ENCODE peak calls at places on chromosomes 12 and 14, in eight cellular contexts. One of them, this sample, is unnamed.
A peak's percentile ranks its signal among the peaks of the same experiment; 100 is the strongest.

GRCh38 chr12:92614502-92614901 is 88.3 kb upstream of the PLEKHG7 start:
- DNase-seq in uterus: no peak
- DNase-seq in endodermal cell: no peak
- DNase-seq in cardiac muscle cell: no peak
- DNase-seq in ovary: no peak
- DNase-seq in body of pancreas: no peak
- DNase-seq in right lobe of liver: no peak
- DNase-seq in thoracic aorta: no peak
- DNase-seq in this sample: peak; percentile 19

GRCh38 chr12:116150001-116150400 is 127.5 kb downstream of the MED13L start:
- DNase-seq in endodermal cell: no peak
- DNase-seq in ovary: no peak
- DNase-seq in body of pancreas: no peak
- DNase-seq in cardiac muscle cell: no peak
- DNase-seq in thoracic aorta: no peak
- DNase-seq in right lobe of liver: no peak
- DNase-seq in uterus: no peak
- DNase-seq in this sample: no peak

GRCh38 chr14:70189678-70190077 is 927 bp upstream of the SLC8A3 start:
- DNase-seq in body of pancreas: no peak
- DNase-seq in right lobe of liver: no peak
- DNase-seq in thoracic aorta: no peak
- DNase-seq in uterus: no peak
- DNase-seq in endodermal cell: peak; percentile 48
- DNase-seq in cardiac muscle cell: no peak
- DNase-seq in ovary: no peak
- DNase-seq in this sample: no peak

GRCh38 chr14:50821471-50822464 is 9.2 kb downstream of the NIN start:
- DNase-seq in right lobe of liver: peak; percentile 67
- DNase-seq in cardiac muscle cell: no peak
- DNase-seq in body of pancreas: no peak
- DNase-seq in endodermal cell: no peak
- DNase-seq in uterus: no peak
- DNase-seq in thoracic aorta: no peak
- DNase-seq in ovary: no peak
- DNase-seq in this sample: no peak

GRCh38 chr12:11894890-11895289 is 175.8 kb upstream of the BCL2L14 start:
- DNase-seq in endodermal cell: peak; percentile 62
- DNase-seq in right lobe of liver: no peak
- DNase-seq in cardiac muscle cell: no peak
- DNase-seq in thoracic aorta: no peak
- DNase-seq in body of pancreas: no peak
- DNase-seq in ovary: no peak
- DNase-seq in uterus: no peak
- DNase-seq in this sample: no peak

GRCh38 chr12:76080729-76081415 is 3.6 kb downstream of the NAP1L1 start:
- DNase-seq in right lobe of liver: no peak
- DNase-seq in ovary: no peak
- DNase-seq in thoracic aorta: no peak
- DNase-seq in uterus: no peak
- DNase-seq in endodermal cell: peak; percentile 70
- DNase-seq in cardiac muscle cell: peak; percentile 30
- DNase-seq in body of pancreas: no peak
- DNase-seq in this sample: no peak

GRCh38 chr12:132907216-132907615 is 19.8 kb upstream of the CHFR start:
- DNase-seq in thoracic aorta: no peak
- DNase-seq in ovary: no peak
- DNase-seq in uterus: no peak
- DNase-seq in endodermal cell: peak; percentile 40
- DNase-seq in cardiac muscle cell: no peak
- DNase-seq in right lobe of liver: no peak
- DNase-seq in body of pancreas: no peak
- DNase-seq in this sample: no peak

GRCh38 chr14:72801841-72802587 is 91.9 kb downstream of the DPF3 start:
- DNase-seq in ovary: no peak
- DNase-seq in endodermal cell: no peak
- DNase-seq in right lobe of liver: no peak
- DNase-seq in thoracic aorta: no peak
- DNase-seq in uterus: no peak
- DNase-seq in body of pancreas: no peak
- DNase-seq in cardiac muscle cell: peak; percentile 74
- DNase-seq in this sample: peak; percentile 12

GRCh38 chr14:76640923-76641395 is 120.3 kb upstream of the VASH1 start:
- DNase-seq in endodermal cell: no peak
- DNase-seq in body of pancreas: peak; percentile 20
- DNase-seq in ovary: no peak
- DNase-seq in uterus: no peak
- DNase-seq in right lobe of liver: no peak
- DNase-seq in thoracic aorta: no peak
- DNase-seq in cardiac muscle cell: no peak
- DNase-seq in this sample: no peak

GRCh38 chr12:51972849-51973273 is 21.4 kb downstream of the ACVR1B start:
- DNase-seq in body of pancreas: no peak
- DNase-seq in thoracic aorta: no peak
- DNase-seq in right lobe of liver: peak; percentile 70
- DNase-seq in uterus: peak; percentile 63
- DNase-seq in endodermal cell: no peak
- DNase-seq in ovary: no peak
- DNase-seq in cardiac muscle cell: peak; percentile 49
- DNase-seq in this sample: peak; percentile 91

GRCh38 chr12:120115066-120115465 is 1.5 kb downstream of the RAB35 start:
- DNase-seq in thoracic aorta: no peak
- DNase-seq in uterus: no peak
- DNase-seq in right lobe of liver: no peak
- DNase-seq in endodermal cell: no peak
- DNase-seq in cardiac muscle cell: no peak
- DNase-seq in body of pancreas: no peak
- DNase-seq in ovary: no peak
- DNase-seq in this sample: no peak

GRCh38 chr12:64680235-64680634 is 69.9 kb downstream of the RASSF3 start:
- DNase-seq in right lobe of liver: no peak
- DNase-seq in thoracic aorta: no peak
- DNase-seq in body of pancreas: peak; percentile 45
- DNase-seq in endodermal cell: peak; percentile 32
- DNase-seq in cardiac muscle cell: no peak
- DNase-seq in uterus: no peak
- DNase-seq in ovary: no peak
- DNase-seq in this sample: no peak

GRCh38 chr12:56928262-56928661 is 5.9 kb downstream of the SDR9C7 start:
- DNase-seq in ovary: no peak
- DNase-seq in endodermal cell: peak; percentile 50
- DNase-seq in thoracic aorta: no peak
- DNase-seq in uterus: no peak
- DNase-seq in body of pancreas: no peak
- DNase-seq in cardiac muscle cell: no peak
- DNase-seq in right lobe of liver: no peak
- DNase-seq in this sample: no peak

GRCh38 chr14:51822499-51822898 is 37.9 kb upstream of the GNG2 start:
- DNase-seq in right lobe of liver: no peak
- DNase-seq in endodermal cell: no peak
- DNase-seq in uterus: no peak
- DNase-seq in cardiac muscle cell: no peak
- DNase-seq in ovary: no peak
- DNase-seq in body of pancreas: no peak
- DNase-seq in thoracic aorta: no peak
- DNase-seq in this sample: no peak

GRCh38 chr12:76866146-76866545 is 12.7 kb downstream of the CSRP2 start:
- DNase-seq in endodermal cell: no peak
- DNase-seq in right lobe of liver: no peak
- DNase-seq in ovary: no peak
- DNase-seq in cardiac muscle cell: no peak
- DNase-seq in thoracic aorta: no peak
- DNase-seq in uterus: no peak
- DNase-seq in body of pancreas: no peak
- DNase-seq in this sample: no peak

GRCh38 chr14:96588410-96589249 is 86.4 kb downstream of the PAPOLA start:
- DNase-seq in right lobe of liver: no peak
- DNase-seq in thoracic aorta: no peak
- DNase-seq in endodermal cell: peak; percentile 31
- DNase-seq in ovary: no peak
- DNase-seq in body of pancreas: no peak
- DNase-seq in cardiac muscle cell: no peak
- DNase-seq in uterus: no peak
- DNase-seq in this sample: no peak

GRCh38 chr12:124152733-124153132 is 142.2 kb upstream of the RFLNA start:
- DNase-seq in uterus: no peak
- DNase-seq in body of pancreas: no peak
- DNase-seq in endodermal cell: no peak
- DNase-seq in thoracic aorta: no peak
- DNase-seq in cardiac muscle cell: no peak
- DNase-seq in right lobe of liver: no peak
- DNase-seq in ovary: no peak
- DNase-seq in this sample: peak; percentile 15

GRCh38 chr12:67747869-67748760 is 99.6 kb downstream of the DYRK2 start:
- DNase-seq in right lobe of liver: peak; percentile 68
- DNase-seq in endodermal cell: no peak
- DNase-seq in ovary: no peak
- DNase-seq in thoracic aorta: no peak
- DNase-seq in body of pancreas: peak; percentile 89
- DNase-seq in cardiac muscle cell: no peak
- DNase-seq in uterus: no peak
- DNase-seq in this sample: peak; percentile 65

GRCh38 chr14:102187044-102187443 is 47.3 kb downstream of the WDR20 start:
- DNase-seq in thoracic aorta: no peak
- DNase-seq in endodermal cell: no peak
- DNase-seq in uterus: peak; percentile 49
- DNase-seq in right lobe of liver: no peak
- DNase-seq in body of pancreas: no peak
- DNase-seq in cardiac muscle cell: no peak
- DNase-seq in ovary: no peak
- DNase-seq in this sample: peak; percentile 88

GRCh38 chr12:116916714-116917114 is 6.0 kb downstream of the FBXW8 start:
- DNase-seq in ovary: no peak
- DNase-seq in uterus: no peak
- DNase-seq in thoracic aorta: no peak
- DNase-seq in endodermal cell: peak; percentile 76
- DNase-seq in cardiac muscle cell: peak; percentile 60
- DNase-seq in right lobe of liver: no peak
- DNase-seq in body of pancreas: peak; percentile 22
- DNase-seq in this sample: peak; percentile 66

GRCh38 chr12:109562871-109563270 is 10.4 kb downstream of the MMAB start:
- DNase-seq in endodermal cell: no peak
- DNase-seq in uterus: no peak
- DNase-seq in thoracic aorta: no peak
- DNase-seq in ovary: no peak
- DNase-seq in right lobe of liver: no peak
- DNase-seq in cardiac muscle cell: no peak
- DNase-seq in body of pancreas: no peak
- DNase-seq in this sample: no peak

GRCh38 chr12:67002711-67003110 is 266.4 kb upstream of the CAND1 start:
- DNase-seq in thoracic aorta: no peak
- DNase-seq in cardiac muscle cell: no peak
- DNase-seq in body of pancreas: no peak
- DNase-seq in endodermal cell: no peak
- DNase-seq in uterus: no peak
- DNase-seq in ovary: no peak
- DNase-seq in right lobe of liver: no peak
- DNase-seq in this sample: no peak

GRCh38 chr12:33703221-33703620 is 263.6 kb upstream of the SYT10 start:
- DNase-seq in body of pancreas: no peak
- DNase-seq in endodermal cell: no peak
- DNase-seq in thoracic aorta: no peak
- DNase-seq in uterus: no peak
- DNase-seq in ovary: no peak
- DNase-seq in right lobe of liver: no peak
- DNase-seq in cardiac muscle cell: no peak
- DNase-seq in this sample: no peak

GRCh38 chr14:104171948-104172347 is 33.6 kb downstream of the KIF26A start:
- DNase-seq in endodermal cell: no peak
- DNase-seq in cardiac muscle cell: no peak
- DNase-seq in uterus: no peak
- DNase-seq in thoracic aorta: no peak
- DNase-seq in right lobe of liver: no peak
- DNase-seq in body of pancreas: peak; percentile 57
- DNase-seq in ovary: peak; percentile 84
- DNase-seq in this sample: no peak

GRCh38 chr12:58285551-58285950 is 344.2 kb downstream of the ATP23 start:
- DNase-seq in body of pancreas: no peak
- DNase-seq in cardiac muscle cell: no peak
- DNase-seq in ovary: no peak
- DNase-seq in endodermal cell: peak; percentile 87
- DNase-seq in right lobe of liver: no peak
- DNase-seq in thoracic aorta: no peak
- DNase-seq in uterus: no peak
- DNase-seq in this sample: no peak

GRCh38 chr12:6123258-6123657 is 1.2 kb downstream of the VWF start:
- DNase-seq in endodermal cell: peak; percentile 42
- DNase-seq in thoracic aorta: no peak
- DNase-seq in right lobe of liver: no peak
- DNase-seq in uterus: no peak
- DNase-seq in body of pancreas: no peak
- DNase-seq in ovary: no peak
- DNase-seq in cardiac muscle cell: no peak
- DNase-seq in this sample: no peak
- H3K4me3 ChIP-seq in endodermal cell: peak overlapping the region; percentile 84
- H3K4me3 ChIP-seq in thoracic aorta: peak overlapping the region; percentile 15
- H3K4me3 ChIP-seq in right lobe of liver: no peak overlapping the region
- H3K4me3 ChIP-seq in uterus: peak overlapping the region; percentile 19
- H3K4me3 ChIP-seq in body of pancreas: no peak overlapping the region
- H3K4me3 ChIP-seq in ovary: no peak overlapping the region
- H3K4me3 ChIP-seq in cardiac muscle cell: no peak overlapping the region
- H3K4me3 ChIP-seq in this sample: no peak overlapping the region

DNA sequence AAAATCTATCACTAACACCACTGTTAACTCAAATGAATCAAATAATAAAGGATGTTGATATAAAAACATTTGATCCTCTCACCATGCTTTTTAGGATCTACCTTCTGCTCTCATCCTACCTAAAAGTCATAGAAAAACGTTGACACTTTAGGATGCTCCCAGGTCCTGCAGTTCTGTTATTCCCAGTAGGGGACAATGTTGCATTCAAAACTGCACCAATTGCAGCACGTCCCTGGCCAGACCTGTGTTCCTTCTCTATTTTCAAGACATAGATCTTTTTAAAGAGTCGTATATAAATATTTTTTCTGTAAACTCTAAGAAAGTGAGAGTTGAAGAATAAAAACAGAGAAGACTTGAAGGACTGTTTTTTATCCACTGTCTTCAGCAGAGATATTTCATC is 8.8 kb downstream of the AICDA start:
- DNase-seq in endodermal cell: peak; percentile 62
- DNase-seq in cardiac muscle cell: no peak
- DNase-seq in right lobe of liver: no peak
- DNase-seq in ovary: no peak
- DNase-seq in thoracic aorta: no peak
- DNase-seq in uterus: no peak
- DNase-seq in body of pancreas: no peak
- DNase-seq in this sample: no peak
- TF ChIP-seq CTCF in endodermal cell: peak; percentile 96
- TF ChIP-seq CTCF in cardiac muscle cell: no peak
- TF ChIP-seq CTCF in right lobe of liver: peak; percentile 5
- TF ChIP-seq CTCF in ovary: no peak
- TF ChIP-seq CTCF in thoracic aorta: peak; percentile 12
- TF ChIP-seq CTCF in uterus: no peak
- TF ChIP-seq CTCF in body of pancreas: no peak
- TF ChIP-seq CTCF in this sample: peak; percentile 38

GRCh38 chr12:53737494-53737808 is 10.2 kb upstream of the CALCOCO1 start:
- DNase-seq in right lobe of liver: no peak
- DNase-seq in cardiac muscle cell: no peak
- DNase-seq in body of pancreas: no peak
- DNase-seq in endodermal cell: no peak
- DNase-seq in uterus: no peak
- DNase-seq in thoracic aorta: no peak
- DNase-seq in ovary: no peak
- DNase-seq in this sample: no peak
- H3K4me3 ChIP-seq in right lobe of liver: no peak overlapping the region
- H3K4me3 ChIP-seq in cardiac muscle cell: no peak overlapping the region
- H3K4me3 ChIP-seq in body of pancreas: no peak overlapping the region
- H3K4me3 ChIP-seq in endodermal cell: no peak overlapping the region
- H3K4me3 ChIP-seq in uterus: no peak overlapping the region
- H3K4me3 ChIP-seq in thoracic aorta: no peak overlapping the region
- H3K4me3 ChIP-seq in ovary: no peak overlapping the region
- H3K4me3 ChIP-seq in this sample: no peak overlapping the region

GRCh38 chr14:99682809-99683618 is 1.1 kb upstream of the CYP46A1 start:
- DNase-seq in cardiac muscle cell: peak; percentile 88
- DNase-seq in uterus: peak; percentile 77
- DNase-seq in thoracic aorta: peak; percentile 44
- DNase-seq in body of pancreas: peak; percentile 83
- DNase-seq in ovary: peak; percentile 87
- DNase-seq in right lobe of liver: peak; percentile 84
- DNase-seq in endodermal cell: peak; percentile 96
- DNase-seq in this sample: peak; percentile 61
- TF ChIP-seq CTCF in cardiac muscle cell: peak; percentile 92
- TF ChIP-seq CTCF in uterus: peak; percentile 88
- TF ChIP-seq CTCF in thoracic aorta: peak; percentile 93
- TF ChIP-seq CTCF in body of pancreas: peak; percentile 88
- TF ChIP-seq CTCF in ovary: peak; percentile 91
- TF ChIP-seq CTCF in right lobe of liver: peak; percentile 96
- TF ChIP-seq CTCF in endodermal cell: peak; percentile 98
- TF ChIP-seq CTCF in this sample: peak; percentile 89